ENCODE peak calls at places on chromosomes 1 and 21, in four cellular contexts. P is GM12878, E is H1, S is HepG2. Y is an unnamed sample.
A peak's percentile ranks its signal among the peaks of the same experiment; 100 is the strongest.

GRCh38 chr1:156279837-156280236 is 2.8 kb downstream of the SMG5 start:
- DNase-seq in E (no peak), P (no peak), S (no peak), Y (no peak)

GRCh38 chr1:212566522-212567479 is 41.8 kb upstream of the ATF3 start:
- DNase-seq in S (peak; percentile 14), P (peak; percentile 92), E (no peak), Y (no peak)

GRCh38 chr1:218357893-218358232 is 12.7 kb downstream of the TGFB2 start:
- DNase-seq in S (no peak), P (no peak), E (no peak), Y (no peak)

GRCh38 chr1:12478612-12478985 is 139.4 kb downstream of the DHRS3 start:
- DNase-seq in E (no peak), S (no peak), P (no peak), Y (no peak)

GRCh38 chr1:53508991-53509663 is 49.9 kb downstream of the DMRTB1 start:
- DNase-seq in P (no peak), E (no peak), S (no peak), Y (no peak)

GRCh38 chr1:7384679-7385078 is 386.4 kb upstream of the VAMP3 start:
- DNase-seq in P (no peak), E (peak; percentile 38), S (no peak), Y (no peak)

GRCh38 chr1:95551201-95551600 is 317.2 kb downstream of the RWDD3 start:
- DNase-seq in E (no peak), P (no peak), S (no peak), Y (no peak)

GRCh38 chr1:14648931-14649860 is 50.7 kb downstream of the KAZN start:
- DNase-seq in E (no peak), P (no peak), S (no peak), Y (no peak)

GRCh38 chr1:37158113-37158749 is 123.9 kb upstream of the GRIK3 start:
- DNase-seq in S (no peak), P (no peak), E (peak; percentile 14), Y (no peak)

GRCh38 chr1:43999455-43999854 is 8.1 kb downstream of the CCDC24 start:
- DNase-seq in E (no peak), P (no peak), S (no peak), Y (no peak)

GRCh38 chr1:8746554-8746953 is 70.9 kb downstream of the RERE start:
- DNase-seq in E (no peak), P (no peak), S (no peak), Y (no peak)

GRCh38 chr1:41532206-41532975 is 47.9 kb upstream of the EDN2 start:
- DNase-seq in P (no peak), E (no peak), S (no peak), Y (no peak)

GRCh38 chr21:37531402-37532042 is 164.9 kb downstream of the DYRK1A start:
- DNase-seq in S (no peak), E (no peak), P (no peak), Y (no peak)

GRCh38 chr1:209809601-209810000 is 3.7 kb upstream of the IRF6 start:
- DNase-seq in S (no peak), P (no peak), E (no peak), Y (no peak)

GRCh38 chr21:25566645-25567044 is 40.6 kb downstream of the MRPL39 start:
- DNase-seq in S (no peak), E (no peak), P (no peak), Y (no peak)

GRCh38 chr1:92486251-92487077 is at the start of gene GFI1:
- DNase-seq in E (peak; percentile 68), P (no peak), S (peak; percentile 49), Y (no peak)

GRCh38 chr21:27126140-27126539 is 159.3 kb upstream of the ADAMTS5 start:
- DNase-seq in S (no peak), E (no peak), P (no peak), Y (no peak)

GRCh38 chr1:93414749-93415148 is 33.2 kb upstream of the FNBP1L start:
- DNase-seq in S (no peak), P (no peak), E (no peak), Y (no peak)

GRCh38 chr1:62286778-62287224 is 32.4 kb downstream of the KANK4 start:
- DNase-seq in E (peak; percentile 69), S (peak; percentile 63), P (no peak), Y (peak; percentile 81)

GRCh38 chr1:48048064-48048463 is 50.9 kb upstream of the TRABD2B start:
- DNase-seq in E (no peak), P (no peak), S (no peak), Y (no peak)

GRCh38 chr1:10916991-10917390 is 95.5 kb upstream of the TARDBP start:
- DNase-seq in E (no peak), S (no peak), P (no peak), Y (no peak)

GRCh38 chr1:229378586-229379442 is 36.0 kb upstream of the CCSAP start:
- DNase-seq in S (no peak), P (no peak), E (no peak), Y (no peak)

GRCh38 chr1:213327318-213327667 is 276.3 kb downstream of the RPS6KC1 start:
- DNase-seq in S (no peak), E (no peak), P (no peak), Y (peak; percentile 23)

GRCh38 chr1:25694167-25694566 is 77.6 kb downstream of the MAN1C1 start:
- DNase-seq in S (no peak), E (no peak), P (no peak), Y (no peak)

DNA sequence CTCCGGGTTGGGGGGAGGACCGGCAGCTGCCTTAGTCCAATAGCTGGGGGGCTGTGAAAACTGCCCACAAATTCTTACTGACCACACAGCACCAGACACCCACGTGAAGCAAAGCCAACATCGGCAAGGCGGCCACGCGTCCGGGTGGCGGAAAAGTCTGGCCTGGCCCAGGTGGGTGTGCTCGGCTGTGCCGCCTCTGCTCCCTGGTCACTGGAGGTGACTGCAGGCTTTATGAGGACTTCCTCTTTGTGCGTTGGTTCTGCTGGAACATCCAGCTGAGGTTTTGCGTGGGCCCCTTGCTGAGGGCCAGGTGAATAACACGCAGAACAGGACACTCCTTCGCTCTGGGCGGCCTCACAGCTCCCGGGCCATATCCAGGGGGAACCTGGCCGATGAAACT is 35.4 kb downstream of the FAAP20 start:
- DNase-seq in P (no peak), E (no peak), S (no peak), Y (no peak)
- TF ChIP-seq YY1 in P (no peak), E (no peak), S (no peak), Y (no peak)

GRCh38 chr1:181088079-181089016 is at the start of gene IER5:
- DNase-seq in E (peak; percentile 97), S (peak; percentile 89), P (peak; percentile 83), Y (peak; percentile 98)

GRCh38 chr1:181089777-181090505 is 1.4 kb downstream of the IER5 start:
- DNase-seq in S (peak; percentile 30), E (peak; percentile 79), P (no peak), Y (no peak)

GRCh38 chr1:181090653-181091126 is 2.2 kb downstream of the IER5 start:
- DNase-seq in E (no peak), P (no peak), S (no peak), Y (no peak)

GRCh38 chr1:181087400-181087901 is 1.0 kb upstream of the IER5 start:
- DNase-seq in E (no peak), P (no peak), S (no peak), Y (no peak)

DNA sequence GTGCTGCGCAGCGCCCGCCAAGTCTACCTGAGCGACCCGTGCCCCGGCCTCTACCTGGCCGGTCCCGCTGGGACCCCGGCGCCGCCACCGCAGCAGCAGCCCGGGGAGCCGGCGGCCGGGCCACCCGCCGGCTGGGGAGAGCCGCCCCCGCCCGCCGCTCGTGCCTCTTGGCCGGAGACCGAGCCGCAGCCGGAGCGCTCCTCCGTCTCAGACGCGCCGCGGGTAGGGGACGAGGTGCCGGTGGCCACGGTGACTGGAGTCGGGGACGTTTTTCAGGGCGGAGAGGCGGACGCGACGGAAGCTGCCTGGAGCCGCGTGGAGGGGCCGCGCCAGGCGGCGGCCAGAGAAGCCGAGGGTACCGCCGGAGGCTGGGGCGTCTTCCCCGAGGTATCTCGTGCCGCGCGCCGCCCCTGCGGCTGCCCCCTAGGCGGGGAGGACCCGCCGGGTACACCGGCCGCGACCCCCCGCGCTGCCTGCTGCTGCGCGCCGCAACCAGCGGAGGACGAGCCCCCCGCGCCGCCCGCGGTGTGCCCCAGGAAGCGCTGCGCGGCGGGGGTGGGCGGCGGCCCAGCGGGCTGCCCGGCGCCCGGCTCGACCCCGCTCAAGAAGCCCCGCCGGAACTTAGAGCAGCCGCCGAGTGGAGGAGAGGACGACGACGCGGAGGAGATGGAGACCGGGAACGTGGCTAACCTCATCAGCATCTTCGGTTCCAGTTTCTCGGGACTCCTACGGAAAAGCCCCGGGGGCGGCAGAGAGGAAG is 697 bp downstream of the IER5 start:
- DNase-seq in P (no peak), S (no peak), E (no peak), Y (no peak)
- H3K4me1 ChIP-seq in P (peaks cover 10% of the 10 kb centered on the region), S (peaks cover 60% of the 10 kb centered on the region), E (no peaks in the 10 kb centered on the region), Y (no peaks in the 10 kb centered on the region)

GRCh38 chr1:152543808-152544207 is 22.8 kb downstream of the LCE3E start:
- DNase-seq in P (no peak), E (no peak), S (no peak), Y (peak; percentile 23)
- TF ChIP-seq SUZ12 in P (no peak), E (no peak), S (no peak), Y (no peak)

GRCh38 chr1:182782587-182782913 is 7.0 kb upstream of the NPL start:
- DNase-seq in E (no peak), P (no peak), S (no peak), Y (no peak)

GRCh38 chr1:182781849-182782586 is 7.6 kb upstream of the NPL start:
- DNase-seq in S (peak; percentile 28), E (peak; percentile 83), P (peak; percentile 51), Y (peak; percentile 83)

GRCh38 chr1:182783068-182783467 is 6.5 kb upstream of the NPL start:
- DNase-seq in P (no peak), S (no peak), E (no peak), Y (peak; percentile 30)

GRCh38 chr1:182779530-182779929 is 10.0 kb upstream of the NPL start:
- DNase-seq in P (no peak), E (no peak), S (no peak), Y (no peak)

DNA sequence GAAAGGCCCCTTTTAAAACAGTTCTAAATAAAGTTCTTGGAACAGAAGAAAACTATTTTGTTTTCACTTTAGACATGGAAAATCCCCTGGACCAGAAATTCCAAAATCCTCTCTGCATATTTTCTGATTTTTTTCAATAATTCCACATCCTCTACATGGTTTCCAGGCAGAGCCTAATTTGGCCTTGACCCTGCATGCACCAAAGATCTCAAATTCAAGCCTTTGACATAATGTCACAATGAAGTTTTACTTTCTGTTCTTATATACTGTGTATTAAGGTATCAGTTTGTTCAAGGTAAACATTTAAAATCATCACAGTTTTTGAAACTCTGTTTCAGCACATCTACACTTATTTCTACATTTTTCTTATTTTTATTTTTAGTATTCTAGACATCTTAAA is 12.2 kb upstream of the NPL start:
- DNase-seq in S (no peak), E (no peak), P (no peak), Y (no peak)
- TF ChIP-seq YY1 in S (no peak), E (no peak), P (no peak), Y (no peak)

GRCh38 chr1:236164273-236164672 is 21.9 kb downstream of the GPR137B start:
- DNase-seq in E (no peak), P (no peak), S (no peak), Y (no peak)
- H3K4me1 ChIP-seq in E (no peaks in the 10 kb centered on the region), P (peaks cover 35% of the 10 kb centered on the region), S (peaks cover 20% of the 10 kb centered on the region), Y (no peaks in the 10 kb centered on the region)

Y was measured in NT2/D1.